ENCODE peak calls at places on chromosomes 4 and X, in four cellular contexts. W is HCT116, E is MM.1S, Q is PC-3. H is an unnamed sample.
A peak's percentile ranks its signal among the peaks of the same experiment; 100 is the strongest.

GRCh38 chr4:128803783-128804182 is 5.7 kb upstream of the JADE1 start:
- DNase-seq in W (no peak), E (peak; percentile 79), Q (no peak), H (no peak)

GRCh38 chr4:159048166-159048886 is 54.6 kb upstream of the RAPGEF2 start:
- DNase-seq in W (no peak), E (no peak), Q (peak; percentile 34), H (no peak)

GRCh38 chr4:69098470-69098869 is 2.2 kb downstream of the UGT2B7 start:
- DNase-seq in W (no peak), E (no peak), Q (peak; percentile 88), H (no peak)

GRCh38 chr4:141410839-141411238 is 190.1 kb downstream of the ZNF330 start:
- DNase-seq in W (no peak), E (no peak), Q (no peak), H (no peak)

GRCh38 chrX:128518508-128518907 is 466.3 kb upstream of the ACTRT1 start:
- DNase-seq in W (no peak), E (peak; percentile 62), Q (peak; percentile 41), H (peak; percentile 70)

GRCh38 chr4:80425701-80426100 is 90.2 kb downstream of the CFAP299 start:
- DNase-seq in W (no peak), E (no peak), Q (no peak), H (no peak)

GRCh38 chr4:100189820-100190642 is at the start of gene DDIT4L:
- DNase-seq in W (peak; percentile 15), E (no peak), Q (no peak), H (no peak)

GRCh38 chr4:114173968-114174367 is 194.5 kb upstream of the ARSJ start:
- DNase-seq in W (no peak), E (no peak), Q (no peak), H (no peak)

GRCh38 chr4:1569461-1570151 is 114.5 kb downstream of the FAM53A start:
- DNase-seq in W (no peak), E (no peak), Q (no peak), H (no peak)

GRCh38 chrX:74614193-74614909 is at the start of gene RLIM:
- DNase-seq in W (peak; percentile 83), E (peak; percentile 93), Q (peak; percentile 95), H (peak; percentile 96)

GRCh38 chr4:67030636-67031035 is 514.7 kb downstream of the CENPC start:
- DNase-seq in W (no peak), E (no peak), Q (no peak), H (no peak)

GRCh38 chr4:30722092-30722915 is 2.1 kb downstream of the PCDH7 start:
- DNase-seq in W (no peak), E (no peak), Q (no peak), H (no peak)

GRCh38 chrX:129678881-129679195 is 24.1 kb upstream of the APLN start:
- DNase-seq in W (no peak), E (no peak), Q (peak; percentile 7), H (no peak)
- H3K9ac ChIP-seq in W (no peak overlapping the region), E (peak overlapping the region; percentile 22), Q (peak overlapping the region; percentile 69), H (peak overlapping the region; percentile 61)

GRCh38 chr4:87101543-87102199 is 118.7 kb downstream of the KLHL8 start:
- DNase-seq in W (no peak), E (no peak), Q (no peak), H (no peak)
- H3K27ac ChIP-seq in W (no peak overlapping the region), E (no peak overlapping the region), Q (no peak overlapping the region), H (no peak overlapping the region)

GRCh38 chr4:28966982-28967381 is 1753.2 kb upstream of the PCDH7 start:
- DNase-seq in W (no peak), E (no peak), Q (peak; percentile 69), H (no peak)
- H2AFZ ChIP-seq in W (peak overlapping the region; percentile 76), E (no peak overlapping the region), Q (peak overlapping the region; percentile 79), H (no peak overlapping the region)

GRCh38 chrX:48492293-48492910 is 16.4 kb upstream of the PORCN start:
- DNase-seq in W (no peak), E (no peak), Q (peak; percentile 40), H (no peak)
- H3K9ac ChIP-seq in W (no peak overlapping the region), E (no peak overlapping the region), Q (peak overlapping the region; percentile 44), H (no peak overlapping the region)

GRCh38 chr4:153082322-153083301 is 121.6 kb upstream of the TRIM2 start:
- DNase-seq in W (no peak), E (no peak), Q (no peak), H (peak; percentile 48)
- H3K27ac ChIP-seq in W (no peak overlapping the region), E (no peak overlapping the region), Q (no peak overlapping the region), H (no peak overlapping the region)

GRCh38 chrX:110317079-110317819 is 636 bp downstream of the AMMECR1 start:
- DNase-seq in W (no peak), E (peak; percentile 24), Q (no peak), H (peak; percentile 65)
- H2AFZ ChIP-seq in W (no peak overlapping the region), E (peak overlapping the region; percentile 54), Q (peak overlapping the region; percentile 83), H (no peak overlapping the region)

GRCh38 chr4:71449040-71449439 is 110.2 kb downstream of the SLC4A4 start:
- DNase-seq in W (no peak), E (no peak), Q (no peak), H (no peak)
- H3K9ac ChIP-seq in W (no peak overlapping the region), E (no peak overlapping the region), Q (no peak overlapping the region), H (no peak overlapping the region)

DNA sequence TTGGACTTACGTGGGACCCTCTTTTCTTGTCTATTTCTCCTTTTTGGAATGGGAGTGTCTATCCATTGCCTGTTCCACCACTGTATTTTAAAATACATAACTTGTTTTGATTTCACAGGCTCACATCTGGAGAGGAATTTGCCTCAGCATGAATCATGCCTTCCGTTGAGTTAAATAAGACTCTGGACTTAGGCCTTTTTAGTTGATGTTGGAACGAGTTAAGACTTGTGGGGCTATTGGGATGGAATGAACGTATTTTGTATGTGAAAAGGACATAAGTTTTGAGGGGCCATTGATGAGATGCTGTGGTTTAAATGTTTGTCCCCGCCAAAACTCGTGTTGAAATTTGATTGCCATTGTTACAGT is 66.2 kb downstream of the BEX3 start:
- DNase-seq in W (no peak), E (no peak), Q (no peak), H (no peak)
- H3K27ac ChIP-seq in W (no peak overlapping the region), E (no peak overlapping the region), Q (no peak overlapping the region), H (no peak overlapping the region)

GRCh38 chrX:19956923-19957322 is 33.9 kb downstream of the BCLAF3 start:
- DNase-seq in W (no peak), E (no peak), Q (no peak), H (no peak)

GRCh38 chrX:19953145-19953544 is 37.7 kb downstream of the BCLAF3 start:
- DNase-seq in W (no peak), E (peak; percentile 56), Q (no peak), H (no peak)

GRCh38 chrX:19958530-19959486 is 32.1 kb downstream of the BCLAF3 start:
- DNase-seq in W (no peak), E (no peak), Q (peak; percentile 13), H (no peak)

GRCh38 chrX:19954707-19955106 is 36.2 kb downstream of the BCLAF3 start:
- DNase-seq in W (no peak), E (no peak), Q (no peak), H (no peak)

GRCh38 chrX:19955306-19955705 is 35.6 kb downstream of the BCLAF3 start:
- DNase-seq in W (no peak), E (no peak), Q (no peak), H (no peak)
- H2AFZ ChIP-seq in W (no peak overlapping the region), E (no peak overlapping the region), Q (no peak overlapping the region), H (no peak overlapping the region)

H was measured in Karpas-422.